ENCODE peak calls at places on chromosomes 16 and 17, in six cellular contexts. Y is psoas muscle; F is NAMALWA; C is stimulated activated CD8-positive, alpha-beta memory T cell treated with anti-CD3 and anti-CD28 coated beads, Interleukin-12 subunit alpha, Interleukin-12 subunit beta, amount 100 ng/mL, for 1 hour; P is GM10248; T is CD4-positive, CD25-positive, alpha-beta regulatory T cell. B is an unnamed sample.
A peak's percentile ranks its signal among the peaks of the same experiment; 100 is the strongest.

GRCh38 chr17:79469646-79470045 is 141.2 kb downstream of the RBFOX3 start:
- DNase-seq in Y (no peak), P (no peak), F (no peak), T (no peak), C (no peak), B (no peak)

GRCh38 chr16:86464044-86464443 is 46.3 kb upstream of the FOXF1 start:
- DNase-seq in Y (no peak), C (no peak), F (no peak), P (no peak), T (no peak), B (no peak)

GRCh38 chr16:56812884-56813283 is 52.1 kb upstream of the SLC12A3 start:
- DNase-seq in P (no peak), F (no peak), T (no peak), Y (no peak), C (no peak), B (no peak)

GRCh38 chr17:80070375-80071115 is 30.8 kb upstream of the GAA start:
- DNase-seq in F (no peak), P (no peak), C (no peak), Y (peak; percentile 55), T (no peak), B (no peak)

GRCh38 chr16:30409125-30410060 is 2.0 kb downstream of the ZNF771 start:
- DNase-seq in P (peak; percentile 88), C (peak; percentile 92), T (peak; percentile 86), Y (peak; percentile 96), F (peak; percentile 96), B (peak; percentile 98)

GRCh38 chr16:27414803-27415431 is 12.9 kb downstream of the IL21R start:
- DNase-seq in C (no peak), Y (no peak), F (no peak), T (no peak), P (no peak), B (no peak)

GRCh38 chr17:79841369-79842135 is 2.3 kb upstream of the CBX4 start:
- DNase-seq in F (no peak), T (no peak), Y (no peak), P (no peak), C (no peak), B (no peak)

GRCh38 chr16:21980032-21980431 is 20.9 kb downstream of the PDZD9 start:
- DNase-seq in C (no peak), F (no peak), T (no peak), Y (no peak), P (no peak), B (no peak)

GRCh38 chr16:74071996-74072559 is 224.5 kb upstream of the PSMD7 start:
- DNase-seq in P (no peak), T (no peak), F (no peak), Y (no peak), C (no peak), B (no peak)

GRCh38 chr17:29862951-29863350 is 67.1 kb downstream of the SSH2 start:
- DNase-seq in C (no peak), Y (no peak), P (no peak), F (no peak), T (no peak), B (no peak)

B was measured in posterior cingulate gyrus.